ENCODE peak calls at places on chromosomes 1 and 21, in ten cellular contexts. One of them, this sample, is unnamed.

GRCh38 chr1:57470028-57470427 is 46.2 kb upstream of the DAB1 start:
- DNase-seq in heart right ventricle: no peak
- DNase-seq in activated CD4-positive, alpha-beta T cell treated with anti-CD3 and anti-CD28 coated beads, Interleukin-2, amount 50 U/mL, for 1 hour: no peak
- DNase-seq in posterior cingulate gyrus: no peak
- DNase-seq in H54: no peak
- DNase-seq in omental fat pad: no peak
- DNase-seq in hepatocyte: no peak
- DNase-seq in substantia nigra: no peak
- DNase-seq in astrocyte: peak
- DNase-seq in activated CD4-positive, CD25-positive, alpha-beta regulatory T cell: no peak
- DNase-seq in this sample: no peak

GRCh38 chr1:222043444-222044292 is 301.8 kb upstream of the DUSP10 start:
- DNase-seq in hepatocyte: peak
- DNase-seq in omental fat pad: no peak
- DNase-seq in heart right ventricle: peak
- DNase-seq in posterior cingulate gyrus: peak
- DNase-seq in H54: no peak
- DNase-seq in astrocyte: peak
- DNase-seq in activated CD4-positive, CD25-positive, alpha-beta regulatory T cell: no peak
- DNase-seq in activated CD4-positive, alpha-beta T cell treated with anti-CD3 and anti-CD28 coated beads, Interleukin-2, amount 50 U/mL, for 1 hour: no peak
- DNase-seq in substantia nigra: no peak
- DNase-seq in this sample: no peak

GRCh38 chr1:167551359-167551758 is 2.2 kb downstream of the CREG1 start:
- DNase-seq in hepatocyte: no peak
- DNase-seq in substantia nigra: no peak
- DNase-seq in posterior cingulate gyrus: no peak
- DNase-seq in omental fat pad: no peak
- DNase-seq in H54: no peak
- DNase-seq in activated CD4-positive, CD25-positive, alpha-beta regulatory T cell: no peak
- DNase-seq in astrocyte: no peak
- DNase-seq in activated CD4-positive, alpha-beta T cell treated with anti-CD3 and anti-CD28 coated beads, Interleukin-2, amount 50 U/mL, for 1 hour: no peak
- DNase-seq in heart right ventricle: no peak
- DNase-seq in this sample: no peak

GRCh38 chr1:52792002-52792401 is 50.6 kb upstream of the ZYG11A start:
- DNase-seq in activated CD4-positive, CD25-positive, alpha-beta regulatory T cell: no peak
- DNase-seq in substantia nigra: no peak
- DNase-seq in heart right ventricle: no peak
- DNase-seq in H54: no peak
- DNase-seq in omental fat pad: no peak
- DNase-seq in activated CD4-positive, alpha-beta T cell treated with anti-CD3 and anti-CD28 coated beads, Interleukin-2, amount 50 U/mL, for 1 hour: no peak
- DNase-seq in posterior cingulate gyrus: no peak
- DNase-seq in astrocyte: peak
- DNase-seq in hepatocyte: no peak
- DNase-seq in this sample: no peak

GRCh38 chr1:188949701-188950100 is 1528.0 kb downstream of the BRINP3 start:
- DNase-seq in heart right ventricle: no peak
- DNase-seq in omental fat pad: no peak
- DNase-seq in substantia nigra: no peak
- DNase-seq in activated CD4-positive, alpha-beta T cell treated with anti-CD3 and anti-CD28 coated beads, Interleukin-2, amount 50 U/mL, for 1 hour: no peak
- DNase-seq in activated CD4-positive, CD25-positive, alpha-beta regulatory T cell: no peak
- DNase-seq in H54: no peak
- DNase-seq in posterior cingulate gyrus: no peak
- DNase-seq in astrocyte: no peak
- DNase-seq in hepatocyte: no peak
- DNase-seq in this sample: no peak

GRCh38 chr1:204996981-204997380 is 46.0 kb upstream of the CNTN2 start:
- DNase-seq in H54: no peak
- DNase-seq in activated CD4-positive, CD25-positive, alpha-beta regulatory T cell: no peak
- DNase-seq in activated CD4-positive, alpha-beta T cell treated with anti-CD3 and anti-CD28 coated beads, Interleukin-2, amount 50 U/mL, for 1 hour: no peak
- DNase-seq in substantia nigra: no peak
- DNase-seq in heart right ventricle: no peak
- DNase-seq in omental fat pad: no peak
- DNase-seq in posterior cingulate gyrus: no peak
- DNase-seq in astrocyte: no peak
- DNase-seq in hepatocyte: no peak
- DNase-seq in this sample: no peak

GRCh38 chr1:245241506-245242130 is 86.8 kb downstream of the KIF26B start:
- DNase-seq in astrocyte: no peak
- DNase-seq in posterior cingulate gyrus: no peak
- DNase-seq in omental fat pad: no peak
- DNase-seq in hepatocyte: no peak
- DNase-seq in substantia nigra: no peak
- DNase-seq in activated CD4-positive, alpha-beta T cell treated with anti-CD3 and anti-CD28 coated beads, Interleukin-2, amount 50 U/mL, for 1 hour: no peak
- DNase-seq in activated CD4-positive, CD25-positive, alpha-beta regulatory T cell: no peak
- DNase-seq in H54: no peak
- DNase-seq in heart right ventricle: no peak
- DNase-seq in this sample: no peak

GRCh38 chr1:172818841-172819527 is 160.1 kb downstream of the FASLG start:
- DNase-seq in astrocyte: peak
- DNase-seq in omental fat pad: no peak
- DNase-seq in substantia nigra: no peak
- DNase-seq in heart right ventricle: no peak
- DNase-seq in activated CD4-positive, CD25-positive, alpha-beta regulatory T cell: no peak
- DNase-seq in H54: no peak
- DNase-seq in activated CD4-positive, alpha-beta T cell treated with anti-CD3 and anti-CD28 coated beads, Interleukin-2, amount 50 U/mL, for 1 hour: no peak
- DNase-seq in posterior cingulate gyrus: no peak
- DNase-seq in hepatocyte: no peak
- DNase-seq in this sample: no peak

GRCh38 chr1:59116920-59117542 is 179.9 kb upstream of the FGGY start:
- DNase-seq in hepatocyte: no peak
- DNase-seq in activated CD4-positive, alpha-beta T cell treated with anti-CD3 and anti-CD28 coated beads, Interleukin-2, amount 50 U/mL, for 1 hour: no peak
- DNase-seq in heart right ventricle: no peak
- DNase-seq in posterior cingulate gyrus: no peak
- DNase-seq in H54: no peak
- DNase-seq in astrocyte: peak
- DNase-seq in substantia nigra: no peak
- DNase-seq in omental fat pad: no peak
- DNase-seq in activated CD4-positive, CD25-positive, alpha-beta regulatory T cell: no peak
- DNase-seq in this sample: no peak

GRCh38 chr21:43571976-43572375 is 87.3 kb downstream of the HSF2BP start:
- DNase-seq in H54: no peak
- DNase-seq in hepatocyte: no peak
- DNase-seq in omental fat pad: no peak
- DNase-seq in activated CD4-positive, alpha-beta T cell treated with anti-CD3 and anti-CD28 coated beads, Interleukin-2, amount 50 U/mL, for 1 hour: no peak
- DNase-seq in substantia nigra: no peak
- DNase-seq in posterior cingulate gyrus: no peak
- DNase-seq in astrocyte: no peak
- DNase-seq in heart right ventricle: no peak
- DNase-seq in activated CD4-positive, CD25-positive, alpha-beta regulatory T cell: no peak
- DNase-seq in this sample: no peak

GRCh38 chr21:44686000-44686781 is 4.2 kb upstream of the KRTAP12-1 start:
- DNase-seq in posterior cingulate gyrus: no peak
- DNase-seq in activated CD4-positive, alpha-beta T cell treated with anti-CD3 and anti-CD28 coated beads, Interleukin-2, amount 50 U/mL, for 1 hour: no peak
- DNase-seq in omental fat pad: no peak
- DNase-seq in substantia nigra: no peak
- DNase-seq in astrocyte: no peak
- DNase-seq in activated CD4-positive, CD25-positive, alpha-beta regulatory T cell: no peak
- DNase-seq in hepatocyte: no peak
- DNase-seq in H54: no peak
- DNase-seq in heart right ventricle: no peak
- DNase-seq in this sample: no peak

GRCh38 chr1:101004666-101005065 is 20.9 kb downstream of the DPH5 start:
- DNase-seq in substantia nigra: no peak
- DNase-seq in H54: no peak
- DNase-seq in hepatocyte: no peak
- DNase-seq in omental fat pad: no peak
- DNase-seq in heart right ventricle: no peak
- DNase-seq in activated CD4-positive, CD25-positive, alpha-beta regulatory T cell: no peak
- DNase-seq in posterior cingulate gyrus: no peak
- DNase-seq in astrocyte: peak
- DNase-seq in activated CD4-positive, alpha-beta T cell treated with anti-CD3 and anti-CD28 coated beads, Interleukin-2, amount 50 U/mL, for 1 hour: no peak
- DNase-seq in this sample: no peak

GRCh38 chr1:43980255-43981134 is 1.5 kb downstream of the B4GALT2 start:
- DNase-seq in activated CD4-positive, alpha-beta T cell treated with anti-CD3 and anti-CD28 coated beads, Interleukin-2, amount 50 U/mL, for 1 hour: no peak
- DNase-seq in H54: no peak
- DNase-seq in hepatocyte: no peak
- DNase-seq in activated CD4-positive, CD25-positive, alpha-beta regulatory T cell: no peak
- DNase-seq in substantia nigra: no peak
- DNase-seq in heart right ventricle: no peak
- DNase-seq in omental fat pad: no peak
- DNase-seq in astrocyte: peak
- DNase-seq in posterior cingulate gyrus: no peak
- DNase-seq in this sample: no peak

GRCh38 chr1:174273190-174273589 is 113.9 kb downstream of the RABGAP1L start:
- DNase-seq in heart right ventricle: no peak
- DNase-seq in astrocyte: no peak
- DNase-seq in hepatocyte: no peak
- DNase-seq in activated CD4-positive, CD25-positive, alpha-beta regulatory T cell: no peak
- DNase-seq in activated CD4-positive, alpha-beta T cell treated with anti-CD3 and anti-CD28 coated beads, Interleukin-2, amount 50 U/mL, for 1 hour: no peak
- DNase-seq in omental fat pad: no peak
- DNase-seq in H54: no peak
- DNase-seq in substantia nigra: no peak
- DNase-seq in posterior cingulate gyrus: no peak
- DNase-seq in this sample: no peak

GRCh38 chr1:232705815-232706575 is 76.1 kb upstream of the SIPA1L2 start:
- DNase-seq in heart right ventricle: no peak
- DNase-seq in H54: no peak
- DNase-seq in posterior cingulate gyrus: no peak
- DNase-seq in omental fat pad: no peak
- DNase-seq in activated CD4-positive, CD25-positive, alpha-beta regulatory T cell: no peak
- DNase-seq in activated CD4-positive, alpha-beta T cell treated with anti-CD3 and anti-CD28 coated beads, Interleukin-2, amount 50 U/mL, for 1 hour: no peak
- DNase-seq in astrocyte: no peak
- DNase-seq in hepatocyte: no peak
- DNase-seq in substantia nigra: no peak
- DNase-seq in this sample: no peak

GRCh38 chr1:153805042-153805745 is 30.0 kb downstream of the SLC27A3 start:
- DNase-seq in substantia nigra: no peak
- DNase-seq in activated CD4-positive, alpha-beta T cell treated with anti-CD3 and anti-CD28 coated beads, Interleukin-2, amount 50 U/mL, for 1 hour: peak
- DNase-seq in omental fat pad: no peak
- DNase-seq in activated CD4-positive, CD25-positive, alpha-beta regulatory T cell: no peak
- DNase-seq in heart right ventricle: peak
- DNase-seq in hepatocyte: no peak
- DNase-seq in astrocyte: peak
- DNase-seq in posterior cingulate gyrus: no peak
- DNase-seq in H54: peak
- DNase-seq in this sample: no peak

GRCh38 chr1:63448741-63449140 is 74.3 kb downstream of the ITGB3BP start:
- DNase-seq in H54: no peak
- DNase-seq in astrocyte: no peak
- DNase-seq in substantia nigra: no peak
- DNase-seq in hepatocyte: no peak
- DNase-seq in omental fat pad: no peak
- DNase-seq in heart right ventricle: no peak
- DNase-seq in activated CD4-positive, alpha-beta T cell treated with anti-CD3 and anti-CD28 coated beads, Interleukin-2, amount 50 U/mL, for 1 hour: no peak
- DNase-seq in activated CD4-positive, CD25-positive, alpha-beta regulatory T cell: no peak
- DNase-seq in posterior cingulate gyrus: no peak
- DNase-seq in this sample: no peak

GRCh38 chr1:69455718-69456117 is 112.0 kb upstream of the LRRC7 start:
- DNase-seq in heart right ventricle: no peak
- DNase-seq in substantia nigra: no peak
- DNase-seq in activated CD4-positive, alpha-beta T cell treated with anti-CD3 and anti-CD28 coated beads, Interleukin-2, amount 50 U/mL, for 1 hour: no peak
- DNase-seq in astrocyte: no peak
- DNase-seq in posterior cingulate gyrus: no peak
- DNase-seq in hepatocyte: no peak
- DNase-seq in omental fat pad: no peak
- DNase-seq in H54: no peak
- DNase-seq in activated CD4-positive, CD25-positive, alpha-beta regulatory T cell: no peak
- DNase-seq in this sample: no peak

GRCh38 chr1:155125946-155126493 is 1.7 kb upstream of the EFNA1 start:
- DNase-seq in activated CD4-positive, alpha-beta T cell treated with anti-CD3 and anti-CD28 coated beads, Interleukin-2, amount 50 U/mL, for 1 hour: no peak
- DNase-seq in substantia nigra: peak
- DNase-seq in H54: no peak
- DNase-seq in activated CD4-positive, CD25-positive, alpha-beta regulatory T cell: no peak
- DNase-seq in astrocyte: no peak
- DNase-seq in omental fat pad: no peak
- DNase-seq in heart right ventricle: peak
- DNase-seq in posterior cingulate gyrus: peak
- DNase-seq in hepatocyte: peak
- DNase-seq in this sample: peak

GRCh38 chr21:34129971-34130597 is 56.7 kb downstream of the MRPS6 start:
- DNase-seq in hepatocyte: peak
- DNase-seq in astrocyte: peak
- DNase-seq in posterior cingulate gyrus: no peak
- DNase-seq in activated CD4-positive, CD25-positive, alpha-beta regulatory T cell: no peak
- DNase-seq in substantia nigra: no peak
- DNase-seq in H54: no peak
- DNase-seq in omental fat pad: no peak
- DNase-seq in activated CD4-positive, alpha-beta T cell treated with anti-CD3 and anti-CD28 coated beads, Interleukin-2, amount 50 U/mL, for 1 hour: no peak
- DNase-seq in heart right ventricle: no peak
- DNase-seq in this sample: peak

GRCh38 chr1:3459940-3460652 is 5.6 kb downstream of the ARHGEF16 start:
- DNase-seq in omental fat pad: no peak
- DNase-seq in astrocyte: no peak
- DNase-seq in activated CD4-positive, alpha-beta T cell treated with anti-CD3 and anti-CD28 coated beads, Interleukin-2, amount 50 U/mL, for 1 hour: no peak
- DNase-seq in substantia nigra: no peak
- DNase-seq in activated CD4-positive, CD25-positive, alpha-beta regulatory T cell: no peak
- DNase-seq in H54: no peak
- DNase-seq in hepatocyte: peak
- DNase-seq in posterior cingulate gyrus: no peak
- DNase-seq in heart right ventricle: no peak
- DNase-seq in this sample: no peak

GRCh38 chr1:234735476-234735875 is 125.5 kb upstream of the IRF2BP2 start:
- DNase-seq in activated CD4-positive, alpha-beta T cell treated with anti-CD3 and anti-CD28 coated beads, Interleukin-2, amount 50 U/mL, for 1 hour: no peak
- DNase-seq in posterior cingulate gyrus: no peak
- DNase-seq in substantia nigra: no peak
- DNase-seq in activated CD4-positive, CD25-positive, alpha-beta regulatory T cell: no peak
- DNase-seq in heart right ventricle: no peak
- DNase-seq in omental fat pad: no peak
- DNase-seq in astrocyte: no peak
- DNase-seq in hepatocyte: no peak
- DNase-seq in H54: no peak
- DNase-seq in this sample: no peak

GRCh38 chr1:170590921-170591705 is 59.1 kb downstream of the GORAB start:
- DNase-seq in activated CD4-positive, alpha-beta T cell treated with anti-CD3 and anti-CD28 coated beads, Interleukin-2, amount 50 U/mL, for 1 hour: no peak
- DNase-seq in omental fat pad: no peak
- DNase-seq in H54: no peak
- DNase-seq in activated CD4-positive, CD25-positive, alpha-beta regulatory T cell: no peak
- DNase-seq in substantia nigra: no peak
- DNase-seq in astrocyte: no peak
- DNase-seq in posterior cingulate gyrus: no peak
- DNase-seq in hepatocyte: no peak
- DNase-seq in heart right ventricle: no peak
- DNase-seq in this sample: no peak

GRCh38 chr1:84174051-84174556 is 30.0 kb downstream of the PRKACB start:
- DNase-seq in astrocyte: peak
- DNase-seq in substantia nigra: no peak
- DNase-seq in H54: peak
- DNase-seq in heart right ventricle: no peak
- DNase-seq in activated CD4-positive, CD25-positive, alpha-beta regulatory T cell: no peak
- DNase-seq in hepatocyte: peak
- DNase-seq in activated CD4-positive, alpha-beta T cell treated with anti-CD3 and anti-CD28 coated beads, Interleukin-2, amount 50 U/mL, for 1 hour: no peak
- DNase-seq in omental fat pad: no peak
- DNase-seq in posterior cingulate gyrus: no peak
- DNase-seq in this sample: no peak

GRCh38 chr1:35568975-35569395 is 4.1 kb upstream of the TFAP2E start:
- DNase-seq in H54: peak
- DNase-seq in astrocyte: no peak
- DNase-seq in omental fat pad: no peak
- DNase-seq in posterior cingulate gyrus: peak
- DNase-seq in heart right ventricle: peak
- DNase-seq in activated CD4-positive, alpha-beta T cell treated with anti-CD3 and anti-CD28 coated beads, Interleukin-2, amount 50 U/mL, for 1 hour: peak
- DNase-seq in substantia nigra: peak
- DNase-seq in hepatocyte: peak
- DNase-seq in activated CD4-positive, CD25-positive, alpha-beta regulatory T cell: no peak
- DNase-seq in this sample: peak

GRCh38 chr1:4612991-4613390 is 41.4 kb upstream of the AJAP1 start:
- DNase-seq in heart right ventricle: no peak
- DNase-seq in substantia nigra: no peak
- DNase-seq in activated CD4-positive, alpha-beta T cell treated with anti-CD3 and anti-CD28 coated beads, Interleukin-2, amount 50 U/mL, for 1 hour: no peak
- DNase-seq in astrocyte: no peak
- DNase-seq in omental fat pad: no peak
- DNase-seq in hepatocyte: no peak
- DNase-seq in activated CD4-positive, CD25-positive, alpha-beta regulatory T cell: no peak
- DNase-seq in H54: no peak
- DNase-seq in posterior cingulate gyrus: no peak
- DNase-seq in this sample: no peak

GRCh38 chr1:113811353-113811887 is 856 bp downstream of the RSBN1 start:
- DNase-seq in posterior cingulate gyrus: peak
- DNase-seq in substantia nigra: peak
- DNase-seq in H54: no peak
- DNase-seq in activated CD4-positive, CD25-positive, alpha-beta regulatory T cell: no peak
- DNase-seq in hepatocyte: peak
- DNase-seq in omental fat pad: peak
- DNase-seq in activated CD4-positive, alpha-beta T cell treated with anti-CD3 and anti-CD28 coated beads, Interleukin-2, amount 50 U/mL, for 1 hour: peak
- DNase-seq in heart right ventricle: peak
- DNase-seq in astrocyte: no peak
- DNase-seq in this sample: no peak

GRCh38 chr1:1891349-1892078 is 627 bp upstream of the GNB1 start:
- DNase-seq in omental fat pad: no peak
- DNase-seq in astrocyte: no peak
- DNase-seq in posterior cingulate gyrus: peak
- DNase-seq in heart right ventricle: peak
- DNase-seq in substantia nigra: no peak
- DNase-seq in H54: peak
- DNase-seq in activated CD4-positive, CD25-positive, alpha-beta regulatory T cell: peak
- DNase-seq in activated CD4-positive, alpha-beta T cell treated with anti-CD3 and anti-CD28 coated beads, Interleukin-2, amount 50 U/mL, for 1 hour: peak
- DNase-seq in hepatocyte: peak
- DNase-seq in this sample: no peak

This sample was measured in cerebellar nuclear complex.